ENCODE peak calls at places on chromosomes 4 and X, in eight cellular contexts. K is fibroblast of the aortic adventitia, V is AG10803, Y is A549, I is cardiac fibroblast, X is GM12864, C is uterus, J is AG09319. W is an unnamed sample.

GRCh38 chr4:40340034-40340433 is 4.9 kb downstream of the CHRNA9 start:
- DNase-seq in K (no peak), V (peak), Y (no peak), I (peak), X (no peak), C (no peak), J (no peak), W (peak)

GRCh38 chr4:140256941-140257340 is 103.0 kb upstream of the MAML3 start:
- DNase-seq in K (no peak), V (peak), Y (no peak), I (peak), X (no peak), C (no peak), J (no peak), W (peak)

GRCh38 chrX:136475236-136475635 is 12.5 kb upstream of the BRS3 start:
- DNase-seq in K (no peak), V (no peak), Y (no peak), I (no peak), X (no peak), C (no peak), J (no peak), W (no peak)

GRCh38 chr4:88185916-88186315 is 27.5 kb upstream of the ABCG2 start:
- DNase-seq in K (peak), V (no peak), Y (no peak), I (no peak), X (no peak), C (no peak), J (peak), W (no peak)

GRCh38 chrX:131728295-131729145 is 184.6 kb downstream of the OR13H1 start:
- DNase-seq in K (peak), V (no peak), Y (no peak), I (no peak), X (no peak), C (peak), J (peak), W (no peak)

GRCh38 chr4:75555294-75556164 is at the start of gene ODAPH:
- DNase-seq in K (no peak), V (no peak), Y (peak), I (peak), X (peak), C (no peak), J (no peak), W (peak)

GRCh38 chr4:2977116-2978097 is 14.0 kb downstream of the GRK4 start:
- DNase-seq in K (peak), V (peak), Y (no peak), I (peak), X (no peak), C (no peak), J (no peak), W (peak)

GRCh38 chrX:31036895-31037294 is 34.9 kb downstream of the FTHL17 start:
- DNase-seq in K (peak), V (peak), Y (peak), I (peak), X (no peak), C (peak), J (peak), W (peak)

GRCh38 chr4:88659890-88660208 is 37.8 kb downstream of the NAP1L5 start:
- DNase-seq in K (no peak), V (no peak), Y (no peak), I (no peak), X (no peak), C (no peak), J (no peak), W (no peak)

GRCh38 chr4:185529413-185529812 is 5.9 kb downstream of the PDLIM3 start:
- DNase-seq in K (no peak), V (no peak), Y (no peak), I (no peak), X (no peak), C (no peak), J (no peak), W (no peak)

GRCh38 chr4:87916636-87917035 is 58.9 kb upstream of the SPP1 start:
- DNase-seq in K (no peak), V (no peak), Y (no peak), I (no peak), X (no peak), C (no peak), J (no peak), W (no peak)

GRCh38 chrX:108261541-108262218 is 170.1 kb downstream of the ATG4A start:
- DNase-seq in K (peak), V (no peak), Y (no peak), I (peak), X (no peak), C (no peak), J (peak), W (no peak)

GRCh38 chr4:31139767-31140166 is 419.6 kb downstream of the PCDH7 start:
- DNase-seq in K (no peak), V (no peak), Y (no peak), I (no peak), X (no peak), C (no peak), J (no peak), W (no peak)

GRCh38 chr4:188821500-188821899 is 682.3 kb downstream of the TRIML1 start:
- DNase-seq in K (no peak), V (no peak), Y (no peak), I (no peak), X (no peak), C (no peak), J (no peak), W (no peak)

GRCh38 chr4:165379662-165380061 is 854 bp downstream of the CPE start:
- DNase-seq in K (peak), V (no peak), Y (no peak), I (no peak), X (no peak), C (no peak), J (no peak), W (no peak)

GRCh38 chrX:19554786-19555185 is 39.5 kb upstream of the MAP3K15 start:
- DNase-seq in K (peak), V (peak), Y (no peak), I (peak), X (no peak), C (no peak), J (peak), W (peak)

GRCh38 chr4:123740236-123740635 is 343.6 kb downstream of the SPRY1 start:
- DNase-seq in K (no peak), V (no peak), Y (no peak), I (peak), X (no peak), C (no peak), J (no peak), W (no peak)

GRCh38 chr4:115433501-115433900 is 320.1 kb upstream of the NDST4 start:
- DNase-seq in K (no peak), V (no peak), Y (no peak), I (no peak), X (no peak), C (no peak), J (no peak), W (no peak)

GRCh38 chrX:47366051-47366722 is 4.2 kb upstream of the ZNF157 start:
- DNase-seq in K (peak), V (peak), Y (peak), I (peak), X (peak), C (peak), J (peak), W (no peak)
- TF ChIP-seq CTCF in K (no peak), V (peak), Y (no peak), I (no peak), X (no peak), C (no peak), J (peak), W (no peak)

DNA sequence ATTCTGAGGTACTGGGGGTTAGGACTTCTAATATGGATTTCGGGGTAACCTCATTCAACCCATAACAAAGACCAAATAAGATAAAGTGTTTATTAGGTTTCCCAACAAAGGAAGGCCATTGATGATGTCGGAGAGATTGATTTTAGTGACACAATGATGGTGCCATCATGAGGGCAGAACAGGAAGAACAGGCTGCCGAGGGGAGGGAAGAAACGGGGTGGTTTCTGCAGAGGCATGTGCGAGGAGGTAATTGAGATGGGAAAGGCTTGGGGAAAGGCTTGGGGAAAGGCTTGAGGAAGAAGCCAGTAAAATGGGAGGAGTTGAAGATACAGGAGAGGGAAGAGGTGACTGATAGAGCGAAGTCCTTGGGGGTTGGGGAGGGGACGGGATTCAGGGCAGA is 6.2 kb downstream of the HPSE start:
- DNase-seq in K (no peak), V (no peak), Y (no peak), I (no peak), X (no peak), C (no peak), J (no peak), W (no peak)
- TF ChIP-seq CTCF in K (no peak), V (no peak), Y (no peak), I (no peak), X (no peak), C (no peak), J (no peak), W (peak)

GRCh38 chr4:98601719-98602118 is 56.7 kb downstream of the TSPAN5 start:
- DNase-seq in K (no peak), V (no peak), Y (no peak), I (peak), X (no peak), C (no peak), J (no peak), W (peak)
- TF ChIP-seq CTCF in K (no peak), V (no peak), Y (no peak), I (peak), X (no peak), C (no peak), J (no peak), W (peak)

GRCh38 chrX:130264573-130264972 is 4.1 kb downstream of the ZNF280C start:
- DNase-seq in K (peak), V (no peak), Y (no peak), I (no peak), X (no peak), C (no peak), J (no peak), W (no peak)

GRCh38 chrX:130263016-130263415 is 5.7 kb downstream of the ZNF280C start:
- DNase-seq in K (peak), V (peak), Y (no peak), I (no peak), X (no peak), C (no peak), J (no peak), W (no peak)

GRCh38 chrX:130268500-130269170 is at the start of gene ZNF280C:
- DNase-seq in K (peak), V (peak), Y (peak), I (peak), X (peak), C (peak), J (peak), W (peak)
- TF ChIP-seq CTCF in K (peak), V (peak), Y (no peak), I (peak), X (peak), C (peak), J (peak), W (peak)

W was measured in HFFc6.